ENCODE peak calls at places on chromosomes 6 and 20, in eight cellular contexts. S is stomach, Y is PC-9, H is body of pancreas, L is psoas muscle, F is IMR-90, O is A549, X is GM23338. M is an unnamed sample.

GRCh38 chr6:26305097-26305841 is 59.7 kb upstream of the BTN3A2 start:
- DNase-seq in Y (peak; percentile 72), O (peak; percentile 87), S (peak; percentile 44), F (peak; percentile 87), X (peak; percentile 80), H (peak; percentile 67), L (peak; percentile 66), M (peak; percentile 81)

GRCh38 chr6:33785766-33786165 is 3.2 kb downstream of the LEMD2 start:
- DNase-seq in O (no peak), Y (no peak), X (no peak), S (no peak), H (no peak), L (no peak), F (peak; percentile 50), M (peak; percentile 38)

GRCh38 chr6:118029967-118030366 is 122.9 kb downstream of the SLC35F1 start:
- DNase-seq in Y (no peak), F (no peak), X (peak; percentile 16), O (no peak), S (no peak), H (no peak), L (no peak), M (no peak)

GRCh38 chr20:33830371-33830770 is 19.2 kb downstream of the CHMP4B start:
- DNase-seq in O (no peak), L (no peak), H (peak; percentile 14), X (no peak), F (peak; percentile 46), Y (no peak), S (no peak), M (no peak)

GRCh38 chr6:157219201-157220200 is 103.8 kb downstream of the TMEM242 start:
- DNase-seq in L (no peak), Y (peak; percentile 57), S (no peak), O (no peak), H (no peak), F (peak; percentile 63), X (peak; percentile 39), M (peak; percentile 58)

GRCh38 chr6:3013486-3013885 is 13.8 kb downstream of the NQO2 start:
- DNase-seq in L (peak; percentile 40), Y (peak; percentile 81), S (peak; percentile 38), O (peak; percentile 66), H (no peak), F (peak; percentile 47), X (no peak), M (peak; percentile 56)

GRCh38 chr6:154847318-154847717 is 114.1 kb downstream of the SCAF8 start:
- DNase-seq in F (no peak), Y (no peak), S (no peak), O (no peak), H (no peak), L (no peak), X (no peak), M (peak; percentile 12)

GRCh38 chr6:41599015-41599835 is 39.0 kb upstream of the MDFI start:
- DNase-seq in F (no peak), O (no peak), L (no peak), H (no peak), Y (no peak), X (peak; percentile 59), S (peak; percentile 62), M (no peak)

GRCh38 chr20:25254986-25255680 is 7.2 kb downstream of the PYGB start:
- DNase-seq in H (peak; percentile 47), X (no peak), O (no peak), L (no peak), Y (no peak), F (no peak), S (peak; percentile 86), M (no peak)

GRCh38 chr20:58702161-58702510 is 9.5 kb downstream of the NPEPL1 start:
- DNase-seq in S (no peak), F (no peak), O (no peak), H (no peak), L (no peak), Y (no peak), X (no peak), M (no peak)

GRCh38 chr6:43334466-43335095 is 26.0 kb upstream of the CRIP3 start:
- DNase-seq in X (peak; percentile 92), L (no peak), O (peak; percentile 62), H (no peak), Y (peak; percentile 60), S (no peak), F (peak; percentile 69), M (peak; percentile 73)

GRCh38 chr6:28764014-28764723 is 159.6 kb downstream of the TRIM27 start:
- DNase-seq in L (no peak), O (peak; percentile 57), S (no peak), H (no peak), F (no peak), X (no peak), Y (no peak), M (no peak)

GRCh38 chr6:9307786-9308185 is 872.4 kb upstream of the SLC35B3 start:
- DNase-seq in O (no peak), F (no peak), X (no peak), L (no peak), S (no peak), H (no peak), Y (no peak), M (no peak)

GRCh38 chr20:50980071-50980681 is 21.6 kb downstream of the MOCS3 start:
- DNase-seq in S (no peak), O (peak; percentile 88), H (no peak), F (peak; percentile 100), X (no peak), L (no peak), Y (peak; percentile 93), M (no peak)
- H3K27ac ChIP-seq in S (no peak overlapping the region), O (peak overlapping the region; percentile 83), H (no peak overlapping the region), F (peak overlapping the region; percentile 88), X (no peak overlapping the region), L (no peak overlapping the region), Y (peak overlapping the region; percentile 25), M (no peak overlapping the region)

DNA sequence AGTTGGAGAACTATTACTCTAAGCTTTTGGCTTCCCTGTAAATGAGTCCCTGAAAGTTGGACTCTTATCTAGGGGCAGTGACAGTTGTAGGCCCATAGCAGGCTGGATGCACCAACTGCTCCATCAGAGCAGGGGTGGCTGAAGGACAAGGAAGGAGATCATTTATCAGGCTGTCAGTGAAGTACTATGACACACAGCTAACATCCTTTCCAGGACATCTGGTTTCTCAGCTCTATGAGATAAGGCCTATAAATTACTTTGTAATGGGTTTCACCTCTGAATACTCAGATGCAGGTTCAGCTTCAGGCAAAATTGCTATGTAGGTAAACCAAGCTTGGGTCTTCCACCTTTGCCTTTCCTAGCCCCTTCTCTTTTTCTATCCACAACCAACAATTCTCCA is 468.5 kb downstream of the KIF16B start:
- DNase-seq in X (no peak), H (no peak), L (no peak), F (no peak), S (no peak), O (no peak), Y (peak; percentile 34), M (no peak)
- H3K4me3 ChIP-seq in X (no peak overlapping the region), H (no peak overlapping the region), L (no peak overlapping the region), F (no peak overlapping the region), S (no peak overlapping the region), O (no peak overlapping the region), Y (no peak overlapping the region), M (no peak overlapping the region)

GRCh38 chr20:277496-277781 is 13.1 kb downstream of the C20orf96 start:
- DNase-seq in X (no peak), O (no peak), Y (no peak), L (no peak), S (no peak), H (no peak), F (no peak), M (no peak)

GRCh38 chr20:275791-276190 is 14.8 kb downstream of the C20orf96 start:
- DNase-seq in Y (no peak), X (no peak), H (no peak), O (no peak), S (no peak), F (no peak), L (no peak), M (no peak)

GRCh38 chr20:276620-277495 is 13.7 kb downstream of the C20orf96 start:
- DNase-seq in Y (no peak), X (no peak), S (no peak), L (no peak), F (no peak), O (no peak), H (no peak), M (no peak)

GRCh38 chr20:278181-278580 is 12.4 kb downstream of the C20orf96 start:
- DNase-seq in F (no peak), X (no peak), O (no peak), L (no peak), Y (no peak), H (no peak), S (no peak), M (no peak)

DNA sequence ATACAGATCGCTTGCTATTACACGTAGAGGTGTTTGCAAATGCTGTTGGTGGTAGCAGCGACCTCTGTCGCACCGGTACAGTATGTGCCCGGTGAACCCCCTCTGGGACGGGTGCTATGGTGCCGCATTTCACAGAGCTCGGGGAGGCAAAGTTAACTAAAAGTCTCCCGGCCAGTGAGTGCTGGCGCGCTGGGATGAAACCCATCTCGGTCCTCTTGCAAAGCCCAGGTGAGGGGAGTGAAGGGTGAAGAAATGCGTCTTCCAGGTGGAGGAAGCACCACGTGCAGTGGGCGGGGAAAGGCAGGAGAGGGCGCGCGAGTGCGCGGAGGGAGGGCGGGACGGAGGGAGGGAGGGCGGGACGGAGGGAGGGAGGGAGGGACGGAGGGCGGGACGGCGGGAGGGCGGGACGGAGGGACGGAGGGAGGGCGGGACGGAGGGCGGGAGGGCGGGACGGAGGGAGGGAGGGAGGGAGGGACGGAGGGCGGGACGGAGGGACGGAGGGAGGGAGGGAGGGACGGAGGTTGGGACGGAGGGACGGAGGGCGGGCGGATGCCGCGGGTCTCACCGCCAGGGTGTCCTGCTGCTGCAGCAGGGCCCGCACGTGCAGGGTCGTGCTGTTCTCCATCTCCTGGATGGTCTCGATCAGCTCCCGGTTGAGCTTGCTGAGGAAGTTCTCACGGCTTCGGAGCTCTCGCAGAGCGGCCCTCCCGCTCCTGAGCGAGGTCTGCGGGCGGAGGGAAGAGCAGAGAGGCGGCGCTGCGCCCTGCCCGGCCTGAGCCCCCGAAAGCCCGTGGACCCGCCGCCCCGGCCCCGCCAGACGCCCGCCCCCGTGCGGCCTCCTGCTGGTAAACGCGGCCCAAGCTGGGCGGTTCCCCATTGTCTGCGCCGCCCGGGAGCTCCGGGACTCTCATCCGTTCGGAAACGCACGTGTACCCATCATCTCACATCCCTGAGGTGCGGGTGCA is 11.7 kb downstream of the C20orf96 start:
- DNase-seq in O (no peak), L (peak; percentile 63), X (peak; percentile 90), S (no peak), Y (no peak), F (no peak), H (no peak), M (peak; percentile 52)
- TF ChIP-seq CTCF in O (no peak), L (no peak), X (peak; percentile 71), S (no peak), Y (no peak), F (no peak), H (no peak), M (peak; percentile 20)

GRCh38 chr6:6006428-6007310 is at the start of gene NRN1:
- DNase-seq in H (no peak), L (no peak), Y (no peak), X (peak; percentile 48), O (no peak), S (no peak), F (no peak), M (no peak)

GRCh38 chr6:6004147-6004995 is 2.4 kb downstream of the NRN1 start:
- DNase-seq in L (no peak), H (no peak), X (peak; percentile 54), O (no peak), S (no peak), Y (no peak), F (no peak), M (no peak)

GRCh38 chr6:6007311-6008113 is 787 bp upstream of the NRN1 start:
- DNase-seq in O (peak; percentile 18), S (no peak), X (peak; percentile 82), H (peak; percentile 12), F (no peak), L (no peak), Y (no peak), M (peak; percentile 50)

GRCh38 chr6:6003334-6004146 is 3.2 kb downstream of the NRN1 start:
- DNase-seq in H (no peak), O (no peak), X (peak; percentile 76), F (no peak), S (no peak), L (no peak), Y (no peak), M (peak; percentile 56)

GRCh38 chr6:6005467-6006427 is 978 bp downstream of the NRN1 start:
- DNase-seq in L (no peak), S (no peak), Y (no peak), O (no peak), F (no peak), X (peak; percentile 54), H (no peak), M (no peak)
- H3K27ac ChIP-seq in L (peak overlapping the region; percentile 66), S (no peak overlapping the region), Y (no peak overlapping the region), O (no peak overlapping the region), F (no peak overlapping the region), X (no peak overlapping the region), H (no peak overlapping the region), M (no peak overlapping the region)

M was measured in cardiac muscle cell.